ENCODE peak calls at places on chromosome 17, in six cellular contexts. V is IMR-90, I is fibroblast of lung, L is astrocyte, F is HCT116, Y is mammary epithelial cell. C is an unnamed sample. For H3K4me1, the result is how much of the 10 kb centered on the place peaks cover.

GRCh38 chr17:45016823-45017222 is 34.6 kb downstream of the DCAKD start:
- DNase-seq in V (no peak), I (no peak), L (no peak), F (no peak), Y (peak), C (no peak)

GRCh38 chr17:14840616-14841231 is 424.4 kb downstream of the PMP22 start:
- DNase-seq in V (peak), I (peak), L (no peak), F (no peak), Y (no peak), C (no peak)

GRCh38 chr17:77358801-77359716 is 218.3 kb downstream of the SEC14L1 start:
- DNase-seq in V (no peak), I (no peak), L (no peak), F (no peak), Y (no peak), C (no peak)

GRCh38 chr17:43778337-43779144 is at the start of gene DUSP3:
- DNase-seq in V (peak), I (peak), L (peak), F (peak), Y (peak), C (peak)

GRCh38 chr17:49002331-49002730 is 5.1 kb downstream of the IGF2BP1 start:
- DNase-seq in V (no peak), I (no peak), L (no peak), F (no peak), Y (no peak), C (no peak)

GRCh38 chr17:44354582-44355309 is 8.9 kb downstream of the FAM171A2 start:
- DNase-seq in V (no peak), I (no peak), L (no peak), F (no peak), Y (no peak), C (no peak)

GRCh38 chr17:45648642-45649041 is 135.5 kb upstream of the CRHR1 start:
- DNase-seq in V (no peak), I (no peak), L (no peak), F (no peak), Y (no peak), C (no peak)

GRCh38 chr17:38430316-38430715 is 2.1 kb downstream of the ARHGAP23 start:
- DNase-seq in V (peak), I (peak), L (peak), F (no peak), Y (no peak), C (no peak)

GRCh38 chr17:43368740-43369506 is 29.9 kb upstream of the ARL4D start:
- DNase-seq in V (peak), I (peak), L (peak), F (peak), Y (peak), C (peak)

GRCh38 chr17:43717913-43718312 is 40.7 kb downstream of the SOST start:
- DNase-seq in V (no peak), I (no peak), L (no peak), F (no peak), Y (no peak), C (no peak)

GRCh38 chr17:71032746-71033273 is 863.5 kb downstream of the KCNJ2 start:
- DNase-seq in V (no peak), I (no peak), L (no peak), F (no peak), Y (no peak), C (no peak)

DNA sequence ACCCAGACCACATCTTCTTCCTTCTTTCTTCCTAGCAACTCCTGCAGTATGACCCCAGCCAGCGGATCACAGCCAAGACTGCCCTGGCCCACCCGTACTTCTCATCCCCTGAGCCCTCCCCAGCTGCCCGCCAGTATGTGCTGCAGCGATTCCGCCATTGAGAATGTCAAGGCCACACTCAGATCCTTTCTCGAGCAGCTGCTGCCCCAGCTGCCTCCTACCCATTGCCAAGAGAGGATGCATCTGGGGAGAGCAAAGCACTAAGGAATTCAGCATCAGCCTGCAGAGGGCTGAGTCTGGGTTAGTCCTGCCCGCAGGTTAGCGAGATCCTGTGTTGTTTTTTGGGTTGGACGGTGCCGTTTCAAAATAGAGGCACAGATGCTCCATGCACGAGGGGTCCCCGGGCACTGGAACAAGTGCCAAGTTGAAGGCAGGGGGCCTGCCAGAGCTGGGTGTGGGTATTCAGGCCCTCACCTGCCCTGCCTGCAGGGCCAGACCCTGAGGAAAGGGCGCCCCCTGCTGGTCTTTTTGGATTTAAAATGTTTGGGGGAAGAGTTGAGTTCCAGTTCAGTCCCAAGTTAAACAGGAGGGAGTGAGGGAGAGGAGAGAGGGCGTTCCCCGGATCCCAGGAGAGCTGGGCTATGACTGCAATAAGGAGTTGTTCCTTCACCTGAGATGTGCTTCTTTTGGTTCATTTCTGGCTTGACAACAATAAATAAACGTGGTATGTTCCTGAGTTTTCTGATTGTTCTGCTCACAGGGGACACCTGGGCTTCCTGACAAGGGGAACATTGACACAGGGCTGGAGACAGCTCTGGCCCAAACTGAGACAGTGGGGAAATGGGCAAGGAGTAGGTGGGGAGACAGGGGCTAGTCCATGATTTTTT is 4.9 kb downstream of the CDK3 start:
- DNase-seq in V (peak), I (peak), L (no peak), F (peak), Y (peak), C (peak)
- TF ChIP-seq CTCF in V (peak), I (peak), L (peak), F (peak), Y (peak), C (peak)

DNA sequence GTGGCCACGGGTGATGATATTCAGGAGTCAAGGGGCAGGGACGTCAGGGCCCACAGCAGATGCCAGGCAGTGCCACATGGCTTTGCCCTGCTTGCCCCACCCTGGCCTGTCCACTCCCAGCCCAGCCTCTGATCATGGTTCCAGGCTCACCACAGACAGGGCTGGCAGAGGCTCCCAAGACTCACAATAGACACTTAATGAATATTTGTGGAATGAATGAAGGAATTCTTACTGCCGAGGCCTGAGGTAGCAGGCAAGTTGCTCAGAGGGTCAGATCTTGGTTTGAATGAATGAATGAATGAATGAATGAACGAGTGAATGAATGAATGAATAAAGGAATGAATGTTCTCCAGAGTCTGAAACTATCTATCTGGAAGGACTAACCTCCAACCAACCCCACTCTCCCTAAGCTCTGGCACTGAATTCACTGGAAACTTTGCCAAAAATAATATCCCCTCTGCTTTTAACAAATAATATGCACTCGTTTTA is 60.9 kb downstream of the RAI1 start:
- DNase-seq in V (no peak), I (peak), L (peak), F (no peak), Y (no peak), C (no peak)
- H3K9ac ChIP-seq in V (no peak), I (no peak), L (no peak), F (no peak), Y (no peak), C (no peak)

GRCh38 chr17:57990037-57990436 is 2.0 kb upstream of the VEZF1 start:
- DNase-seq in V (no peak), I (no peak), L (no peak), F (no peak), Y (no peak), C (no peak)

GRCh38 chr17:57986841-57987581 is 1.0 kb downstream of the VEZF1 start:
- DNase-seq in V (peak), I (peak), L (peak), F (no peak), Y (peak), C (peak)

GRCh38 chr17:57988301-57989010 is 402 bp upstream of the VEZF1 start:
- DNase-seq in V (peak), I (peak), L (peak), F (peak), Y (peak), C (peak)

GRCh38 chr17:57987582-57988300 is at the start of gene VEZF1:
- DNase-seq in V (peak), I (peak), L (peak), F (peak), Y (peak), C (peak)

GRCh38 chr17:57989011-57989345 is 924 bp upstream of the VEZF1 start:
- DNase-seq in V (peak), I (peak), L (peak), F (peak), Y (no peak), C (no peak)
- H3K4me1 ChIP-seq in V (under half), I (under half), L (under half), F (half or more), Y (under half), C (under half)

DNA sequence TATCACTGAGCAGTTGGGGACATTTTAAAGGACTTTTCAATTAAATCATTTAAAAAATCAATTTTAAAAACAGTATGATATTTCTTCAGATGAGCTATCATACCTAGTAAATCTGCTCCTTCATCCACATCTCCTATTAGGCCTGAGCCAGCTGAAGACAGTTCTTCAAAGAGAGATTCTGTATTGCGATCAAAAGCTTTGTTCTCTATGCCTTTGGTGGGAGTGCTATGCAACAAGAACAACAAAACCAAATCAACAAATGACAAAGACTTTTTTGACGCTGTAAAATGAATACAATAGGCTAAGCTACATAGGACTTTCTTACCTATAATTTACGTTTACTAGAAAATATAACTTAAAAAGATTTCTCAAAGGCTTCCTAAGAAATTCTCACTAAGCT is 106.5 kb downstream of the SPAG9 start:
- DNase-seq in V (no peak), I (no peak), L (no peak), F (no peak), Y (no peak), C (no peak)
- TF ChIP-seq CTCF in V (no peak), I (no peak), L (no peak), F (no peak), Y (no peak), C (no peak)

GRCh38 chr17:46977750-46978488 is 1.1 kb downstream of the RPRML start:
- DNase-seq in V (no peak), I (no peak), L (no peak), F (no peak), Y (no peak), C (peak)
- H3K9ac ChIP-seq in V (no peak), I (no peak), L (no peak), F (no peak), Y (no peak), C (no peak)

DNA sequence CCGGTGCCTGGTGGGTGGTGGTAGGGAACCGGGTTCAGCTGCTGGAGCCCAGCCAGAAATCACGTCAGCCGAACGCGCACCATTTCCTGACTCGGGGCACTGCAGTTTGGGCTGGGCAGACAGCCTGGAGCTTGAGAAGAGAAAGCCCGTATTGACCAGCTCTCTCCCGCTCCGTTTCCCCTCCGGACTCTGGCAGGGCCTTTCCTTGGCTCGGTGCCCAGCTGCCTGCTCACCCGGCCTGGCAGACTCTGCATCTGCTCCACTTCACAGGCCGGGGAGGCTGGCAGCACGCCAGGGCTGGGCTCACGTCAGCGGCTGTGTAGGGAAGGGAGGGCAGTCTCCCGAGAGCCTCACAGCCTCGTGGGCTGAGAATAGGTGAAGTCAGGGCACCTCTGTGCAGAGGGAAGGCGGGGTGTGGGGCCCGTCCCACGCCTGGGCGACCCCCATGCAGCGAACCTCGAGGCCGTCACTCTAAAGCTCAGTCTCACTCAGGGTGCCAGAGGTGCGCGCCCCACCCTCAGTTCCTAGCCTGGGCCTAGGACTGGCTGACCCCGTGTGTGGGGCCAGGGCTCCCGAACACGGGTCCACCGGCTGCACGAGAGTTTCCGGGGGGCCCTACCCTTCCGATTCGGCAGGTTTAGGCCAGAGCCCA is 59.1 kb downstream of the OR1D5 start:
- DNase-seq in V (peak), I (peak), L (peak), F (peak), Y (peak), C (peak)
- H3K4me1 ChIP-seq in V (under half), I (under half), L (under half), F (under half), Y (under half), C (under half)

DNA sequence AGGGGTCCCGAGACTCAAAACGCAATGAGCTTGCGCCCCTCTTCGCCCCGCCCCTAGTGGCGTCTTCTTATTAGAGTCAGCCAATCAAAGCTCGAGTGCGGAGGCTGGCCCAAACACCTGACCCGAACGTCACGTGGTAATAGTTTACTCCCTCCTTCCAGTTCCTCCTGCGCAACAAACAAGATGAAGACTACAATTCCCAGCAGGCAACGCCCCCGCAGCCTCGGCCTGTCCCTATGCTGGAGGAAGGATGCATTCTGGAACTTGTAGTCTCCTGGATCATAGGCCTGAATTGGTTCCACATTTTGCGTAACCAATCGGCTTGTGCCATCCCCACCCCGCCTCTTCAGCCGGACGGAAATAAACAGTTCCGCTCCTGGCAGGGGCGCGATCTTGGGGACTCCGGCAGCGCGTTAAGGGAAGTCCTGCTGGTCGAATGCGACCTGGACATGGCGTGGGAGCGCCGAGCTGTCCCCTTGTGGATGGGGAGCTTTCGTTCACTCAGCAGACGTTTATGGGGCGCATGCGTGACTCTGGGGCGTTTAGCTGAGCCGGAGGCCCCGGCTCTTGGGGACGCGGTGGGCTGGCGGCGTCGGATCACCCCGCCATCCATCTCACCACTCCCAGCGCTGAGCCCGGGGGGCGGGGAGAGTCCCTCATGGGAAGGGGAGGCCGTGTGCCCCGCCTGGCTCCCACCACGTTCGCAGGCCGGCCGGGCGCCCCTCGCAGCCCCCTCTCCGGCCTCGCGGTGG is at the start of gene WBP2:
- DNase-seq in V (peak), I (peak), L (peak), F (peak), Y (peak), C (peak)
- TF ChIP-seq CTCF in V (peak), I (peak), L (peak), F (no peak), Y (peak), C (peak)

GRCh38 chr17:40610359-40610758 is 37.3 kb downstream of the SMARCE1 start:
- DNase-seq in V (no peak), I (no peak), L (no peak), F (no peak), Y (no peak), C (no peak)

GRCh38 chr17:40606548-40607353 is 40.9 kb downstream of the SMARCE1 start:
- DNase-seq in V (no peak), I (no peak), L (no peak), F (no peak), Y (no peak), C (no peak)

GRCh38 chr17:40608061-40608581 is 39.5 kb downstream of the SMARCE1 start:
- DNase-seq in V (no peak), I (no peak), L (no peak), F (no peak), Y (no peak), C (no peak)

GRCh38 chr17:40605301-40605700 is 40.0 kb upstream of the CCR7 start:
- DNase-seq in V (no peak), I (no peak), L (no peak), F (no peak), Y (no peak), C (no peak)

GRCh38 chr17:40607641-40608040 is 40.0 kb downstream of the SMARCE1 start:
- DNase-seq in V (no peak), I (no peak), L (no peak), F (no peak), Y (no peak), C (no peak)
- H3K9ac ChIP-seq in V (no peak), I (no peak), L (no peak), F (no peak), Y (no peak), C (no peak)

GRCh38 chr17:36485027-36485426 is 1.5 kb upstream of the ZNHIT3 start:
- DNase-seq in V (no peak), I (no peak), L (no peak), F (no peak), Y (no peak), C (no peak)
- H3K4me1 ChIP-seq in V (under half), I (under half), L (under half), F (under half), Y (under half), C (under half)

GRCh38 chr17:62987136-62987535 is 21.1 kb downstream of the TANC2 start:
- DNase-seq in V (no peak), I (no peak), L (no peak), F (no peak), Y (no peak), C (no peak)
- TF ChIP-seq CTCF in V (peak), I (peak), L (peak), F (no peak), Y (peak), C (no peak)

C was measured in kidney.